ENCODE peak calls at places on chromosomes 16 and 17, in nine cellular contexts. T is ascending aorta, X is M059J, K is adipocyte, O is left ventricle myocardium superior, Y is ELF-1, P is hepatocyte, Z is uterus, B is pons. C is an unnamed sample.

GRCh38 chr17:7558544-7559306 is at the start of gene TNFSF13:
- DNase-seq in B (no peak), T (peak), Z (no peak), O (peak), X (no peak), K (no peak), Y (no peak), P (no peak), C (peak)

GRCh38 chr17:28895794-28896447 is 1.6 kb downstream of the FLOT2 start:
- DNase-seq in O (no peak), Y (no peak), P (no peak), K (peak), Z (no peak), B (no peak), T (no peak), X (no peak), C (no peak)

GRCh38 chr16:89363621-89364393 is 126.6 kb downstream of the ANKRD11 start:
- DNase-seq in P (peak), K (peak), B (no peak), T (no peak), Y (peak), X (peak), Z (no peak), O (peak), C (no peak)

GRCh38 chr16:57689772-57690558 is 4.6 kb upstream of the DRC7 start:
- DNase-seq in Z (peak), X (no peak), Y (peak), K (no peak), O (no peak), T (peak), P (no peak), B (no peak), C (no peak)

GRCh38 chr16:85149776-85150175 is 37.5 kb upstream of the CIBAR2 start:
- DNase-seq in X (no peak), B (peak), T (no peak), K (no peak), P (no peak), Z (no peak), O (peak), Y (no peak), C (peak)

GRCh38 chr17:16887523-16888095 is 84.3 kb downstream of the TNFRSF13B start:
- DNase-seq in O (no peak), Z (no peak), P (no peak), T (peak), X (no peak), Y (no peak), K (no peak), B (no peak), C (no peak)

GRCh38 chr16:5065368-5065767 is 388 bp downstream of the C16orf89 start:
- DNase-seq in P (no peak), O (no peak), K (no peak), X (no peak), B (no peak), Y (no peak), T (no peak), Z (no peak), C (no peak)

GRCh38 chr16:65244811-65245210 is 122.9 kb upstream of the CDH11 start:
- DNase-seq in K (no peak), P (no peak), O (no peak), X (peak), Y (no peak), Z (no peak), T (no peak), B (no peak), C (no peak)

GRCh38 chr17:27246537-27246936 is 47.4 kb upstream of the WSB1 start:
- DNase-seq in P (no peak), Y (no peak), X (no peak), B (no peak), T (no peak), K (no peak), Z (no peak), O (no peak), C (no peak)

GRCh38 chr17:78164748-78165607 is 3.4 kb upstream of the SYNGR2 start:
- DNase-seq in K (no peak), P (no peak), X (no peak), Y (no peak), B (no peak), O (no peak), T (no peak), Z (no peak), C (no peak)

GRCh38 chr17:80998388-80999223 is 7.0 kb downstream of the CHMP6 start:
- DNase-seq in Z (no peak), K (no peak), B (no peak), P (no peak), T (no peak), O (no peak), X (no peak), Y (no peak), C (no peak)

GRCh38 chr16:81483970-81484595 is 39.5 kb downstream of the CMIP start:
- DNase-seq in B (no peak), O (no peak), T (no peak), Z (no peak), P (no peak), K (no peak), Y (peak), X (no peak), C (no peak)

GRCh38 chr17:45719335-45720071 is 64.6 kb upstream of the CRHR1 start:
- DNase-seq in P (peak), Y (peak), B (peak), Z (no peak), T (no peak), K (peak), X (peak), O (no peak), C (peak)

GRCh38 chr17:9336817-9337216 is 238.8 kb downstream of the STX8 start:
- DNase-seq in T (no peak), Z (no peak), B (no peak), O (no peak), X (no peak), P (no peak), K (no peak), Y (no peak), C (no peak)

GRCh38 chr17:74117087-74117486 is 86.4 kb upstream of the RPL38 start:
- DNase-seq in K (no peak), B (no peak), P (no peak), X (no peak), T (no peak), O (no peak), Y (no peak), Z (no peak), C (no peak)

GRCh38 chr16:51550785-51551184 is 399.7 kb upstream of the SALL1 start:
- DNase-seq in Z (no peak), T (no peak), O (no peak), K (no peak), B (no peak), P (peak), Y (no peak), X (no peak), C (no peak)

GRCh38 chr16:72787519-72788268 is 260.2 kb downstream of the ZFHX3 start:
- DNase-seq in K (peak), B (peak), X (peak), Y (peak), O (peak), P (peak), T (peak), Z (peak), C (peak)

GRCh38 chr16:85306071-85306792 is 194.0 kb upstream of the CIBAR2 start:
- DNase-seq in P (peak), Z (peak), T (peak), Y (peak), O (peak), B (peak), K (peak), X (peak), C (peak)

GRCh38 chr17:31559647-31560501 is 168.4 kb downstream of the RAB11FIP4 start:
- DNase-seq in T (peak), K (peak), B (no peak), O (peak), Y (peak), X (no peak), Z (no peak), P (peak), C (no peak)

GRCh38 chr16:30659507-30660423 is 1.5 kb downstream of the FBRS start:
- DNase-seq in O (peak), K (peak), Z (no peak), B (no peak), P (no peak), X (no peak), T (no peak), Y (no peak), C (no peak)

GRCh38 chr16:86240716-86241363 is 269.5 kb upstream of the FOXF1 start:
- DNase-seq in X (peak), B (no peak), O (no peak), T (no peak), K (no peak), P (no peak), Y (no peak), Z (no peak), C (no peak)

GRCh38 chr16:23380501-23380951 is 72.5 kb downstream of the COG7 start:
- DNase-seq in K (no peak), Y (no peak), Z (no peak), O (no peak), T (no peak), P (no peak), X (no peak), B (no peak), C (no peak)

GRCh38 chr16:57637424-57637823 is 9.0 kb downstream of the ADGRG1 start:
- DNase-seq in X (no peak), B (peak), Y (no peak), K (peak), O (peak), P (no peak), Z (peak), T (no peak), C (peak)

GRCh38 chr17:57603541-57603940 is 141.6 kb downstream of the CCDC182 start:
- DNase-seq in B (no peak), O (no peak), X (no peak), T (no peak), Y (no peak), P (no peak), K (no peak), Z (no peak), C (no peak)

GRCh38 chr17:68048996-68049395 is 13.5 kb downstream of the KPNA2 start:
- DNase-seq in P (no peak), O (no peak), K (no peak), X (peak), Y (peak), T (peak), B (no peak), Z (no peak), C (no peak)

GRCh38 chr17:16573466-16573865 is 4.5 kb upstream of the ZNF287 start:
- DNase-seq in Y (no peak), O (no peak), T (no peak), Z (no peak), P (no peak), B (no peak), K (no peak), X (no peak), C (no peak)

GRCh38 chr17:5695480-5695879 is 111.2 kb upstream of the NLRP1 start:
- DNase-seq in Y (no peak), K (no peak), Z (no peak), B (no peak), X (no peak), T (peak), O (no peak), P (no peak), C (no peak)

GRCh38 chr16:50351116-50351515 is 17.7 kb downstream of the BRD7 start:
- DNase-seq in Z (no peak), P (no peak), Y (no peak), O (no peak), K (no peak), X (no peak), T (no peak), B (no peak), C (no peak)

GRCh38 chr16:85302018-85302847 is 190.0 kb upstream of the CIBAR2 start:
- DNase-seq in Z (peak), O (no peak), B (no peak), Y (peak), K (no peak), X (peak), P (peak), T (no peak), C (no peak)

GRCh38 chr17:2723997-2724782 is 12.6 kb upstream of the CLUH start:
- DNase-seq in X (no peak), O (peak), Y (peak), K (no peak), T (no peak), Z (no peak), B (no peak), P (peak), C (no peak)

GRCh38 chr16:21226749-21227148 is 6.8 kb upstream of the ANKS4B start:
- DNase-seq in B (peak), T (no peak), O (no peak), Y (no peak), K (no peak), Z (no peak), P (no peak), X (no peak), C (peak)

GRCh38 chr17:10754109-10754508 is 24.3 kb upstream of the TMEM220 start:
- DNase-seq in O (peak), P (peak), K (peak), Y (peak), B (peak), Z (no peak), X (peak), T (no peak), C (no peak)

GRCh38 chr16:19095699-19096098 is 18.1 kb upstream of the ITPRIPL2 start:
- DNase-seq in B (no peak), K (no peak), T (no peak), Z (no peak), P (no peak), X (peak), Y (peak), O (no peak), C (no peak)

GRCh38 chr16:27431773-27432599 is 30.0 kb downstream of the IL21R start:
- DNase-seq in O (no peak), B (no peak), Z (no peak), X (peak), K (no peak), P (no peak), T (peak), Y (no peak), C (no peak)

GRCh38 chr17:10192963-10193362 is 5.4 kb downstream of the GAS7 start:
- DNase-seq in X (no peak), K (peak), B (no peak), T (no peak), O (no peak), Y (no peak), Z (peak), P (no peak), C (no peak)